ENCODE peak calls at places on chromosomes 1 and 21, in four cellular contexts. Q, F, R and I are unnamed samples.

GRCh38 chr21:15003463-15004135 is 61.2 kb downstream of the NRIP1 start:
- DNase-seq in Q (peak), F (no peak), R (no peak), I (no peak)

GRCh38 chr1:214551436-214552173 is at the start of gene PTPN14:
- DNase-seq in Q (peak), F (no peak), R (no peak), I (no peak)

GRCh38 chr1:182977480-182977879 is 24.5 kb upstream of the SHCBP1L start:
- DNase-seq in Q (no peak), F (no peak), R (no peak), I (no peak)

GRCh38 chr21:26842300-26842699 is 2.9 kb downstream of the ADAMTS1 start:
- DNase-seq in Q (no peak), F (no peak), R (no peak), I (no peak)

GRCh38 chr1:52455686-52456085 is 51.3 kb downstream of the PRPF38A start:
- DNase-seq in Q (no peak), F (no peak), R (no peak), I (no peak)

GRCh38 chr1:44609412-44609767 is 64.9 kb downstream of the TMEM53 start:
- DNase-seq in Q (peak), F (no peak), R (no peak), I (peak)

GRCh38 chr1:28058168-28058567 is 30.2 kb downstream of the EYA3 start:
- DNase-seq in Q (no peak), F (no peak), R (no peak), I (no peak)

GRCh38 chr1:197302775-197303174 is 34.7 kb downstream of the CRB1 start:
- DNase-seq in Q (no peak), F (no peak), R (no peak), I (no peak)

GRCh38 chr21:14977814-14978213 is 87.0 kb downstream of the NRIP1 start:
- DNase-seq in Q (no peak), F (no peak), R (no peak), I (no peak)

GRCh38 chr1:27349784-27350672 is 8.2 kb downstream of the SYTL1 start:
- DNase-seq in Q (peak), F (no peak), R (no peak), I (no peak)

GRCh38 chr1:44293761-44294315 is 61.2 kb downstream of the ERI3 start:
- DNase-seq in Q (no peak), F (no peak), R (no peak), I (no peak)

GRCh38 chr1:111752186-111752585 is 3.5 kb upstream of the DDX20 start:
- DNase-seq in Q (no peak), F (no peak), R (no peak), I (no peak)

GRCh38 chr1:68104155-68104554 is 53.7 kb upstream of the DIRAS3 start:
- DNase-seq in Q (no peak), F (no peak), R (no peak), I (no peak)

GRCh38 chr1:186094170-186094569 is 280.9 kb downstream of the TPR start:
- DNase-seq in Q (no peak), F (no peak), R (no peak), I (no peak)

GRCh38 chr1:22613226-22613918 is 23.1 kb upstream of the C1QA start:
- DNase-seq in Q (no peak), F (no peak), R (no peak), I (no peak)

GRCh38 chr1:113783254-113784103 is 24.2 kb upstream of the PHTF1 start:
- DNase-seq in Q (no peak), F (peak), R (peak), I (no peak)

GRCh38 chr1:219058891-219059820 is 114.5 kb upstream of the LYPLAL1 start:
- DNase-seq in Q (no peak), F (no peak), R (no peak), I (no peak)

GRCh38 chr1:201887116-201887866 is 1.4 kb upstream of the SHISA4 start:
- DNase-seq in Q (no peak), F (no peak), R (no peak), I (no peak)

GRCh38 chr1:107547363-107548155 is 406.7 kb downstream of the NTNG1 start:
- DNase-seq in Q (no peak), F (no peak), R (no peak), I (no peak)

GRCh38 chr1:87179851-87180519 is 148.7 kb upstream of the LMO4 start:
- DNase-seq in Q (no peak), F (no peak), R (no peak), I (no peak)

GRCh38 chr1:110205591-110206155 is 4.4 kb upstream of the KCNC4 start:
- DNase-seq in Q (no peak), F (no peak), R (no peak), I (no peak)

GRCh38 chr21:39612233-39613028 is at the start of gene B3GALT5:
- DNase-seq in Q (peak), F (no peak), R (no peak), I (no peak)